ENCODE peak calls at places on chromosomes 11 and 22, in five cellular contexts. One of them, this sample, is unnamed.
A peak's percentile ranks its signal among the peaks of the same experiment; 100 is the strongest.

GRCh38 chr11:112785104-112785503 is 176.1 kb upstream of the NCAM1 start:
- DNase-seq in Calu3: peak; percentile 12
- DNase-seq in activated CD8-positive, alpha-beta memory T cell treated with anti-CD3 and anti-CD28 coated beads for 24 hours: peak; percentile 7
- DNase-seq in ascending aorta: no peak
- DNase-seq in right atrium auricular region: peak; percentile 76
- DNase-seq in this sample: peak; percentile 71

GRCh38 chr22:24181088-24181995 is at the start of gene SUSD2:
- DNase-seq in Calu3: peak; percentile 32
- DNase-seq in ascending aorta: no peak
- DNase-seq in activated CD8-positive, alpha-beta memory T cell treated with anti-CD3 and anti-CD28 coated beads for 24 hours: no peak
- DNase-seq in right atrium auricular region: no peak
- DNase-seq in this sample: no peak

GRCh38 chr11:103637250-103637649 is 399.2 kb upstream of the DDI1 start:
- DNase-seq in Calu3: no peak
- DNase-seq in ascending aorta: no peak
- DNase-seq in right atrium auricular region: no peak
- DNase-seq in activated CD8-positive, alpha-beta memory T cell treated with anti-CD3 and anti-CD28 coated beads for 24 hours: no peak
- DNase-seq in this sample: no peak

GRCh38 chr11:45145421-45146071 is 893 bp upstream of the PRDM11 start:
- DNase-seq in ascending aorta: no peak
- DNase-seq in Calu3: peak; percentile 15
- DNase-seq in activated CD8-positive, alpha-beta memory T cell treated with anti-CD3 and anti-CD28 coated beads for 24 hours: peak; percentile 60
- DNase-seq in right atrium auricular region: no peak
- DNase-seq in this sample: peak; percentile 78

GRCh38 chr11:46480166-46480726 is 88.7 kb upstream of the CHRM4 start:
- DNase-seq in right atrium auricular region: no peak
- DNase-seq in activated CD8-positive, alpha-beta memory T cell treated with anti-CD3 and anti-CD28 coated beads for 24 hours: no peak
- DNase-seq in Calu3: no peak
- DNase-seq in ascending aorta: no peak
- DNase-seq in this sample: no peak

GRCh38 chr11:121117753-121118152 is 16.7 kb downstream of the TECTA start:
- DNase-seq in right atrium auricular region: no peak
- DNase-seq in ascending aorta: no peak
- DNase-seq in Calu3: no peak
- DNase-seq in activated CD8-positive, alpha-beta memory T cell treated with anti-CD3 and anti-CD28 coated beads for 24 hours: no peak
- DNase-seq in this sample: no peak

GRCh38 chr11:94281321-94281720 is 23.1 kb upstream of the IZUMO1R start:
- DNase-seq in activated CD8-positive, alpha-beta memory T cell treated with anti-CD3 and anti-CD28 coated beads for 24 hours: no peak
- DNase-seq in right atrium auricular region: no peak
- DNase-seq in ascending aorta: no peak
- DNase-seq in Calu3: no peak
- DNase-seq in this sample: no peak

GRCh38 chr11:81470446-81470845 is 1263.2 kb downstream of the FAM181B start:
- DNase-seq in right atrium auricular region: no peak
- DNase-seq in ascending aorta: no peak
- DNase-seq in activated CD8-positive, alpha-beta memory T cell treated with anti-CD3 and anti-CD28 coated beads for 24 hours: no peak
- DNase-seq in Calu3: no peak
- DNase-seq in this sample: no peak

GRCh38 chr11:74318241-74318932 is 6.9 kb upstream of the P4HA3 start:
- DNase-seq in Calu3: no peak
- DNase-seq in right atrium auricular region: no peak
- DNase-seq in ascending aorta: no peak
- DNase-seq in activated CD8-positive, alpha-beta memory T cell treated with anti-CD3 and anti-CD28 coated beads for 24 hours: no peak
- DNase-seq in this sample: no peak

GRCh38 chr22:32904044-32904443 is 102.5 kb downstream of the TIMP3 start:
- DNase-seq in activated CD8-positive, alpha-beta memory T cell treated with anti-CD3 and anti-CD28 coated beads for 24 hours: no peak
- DNase-seq in Calu3: peak; percentile 43
- DNase-seq in right atrium auricular region: no peak
- DNase-seq in ascending aorta: no peak
- DNase-seq in this sample: no peak

GRCh38 chr11:118375980-118376379 is 16.6 kb downstream of the UBE4A start:
- DNase-seq in ascending aorta: no peak
- DNase-seq in activated CD8-positive, alpha-beta memory T cell treated with anti-CD3 and anti-CD28 coated beads for 24 hours: no peak
- DNase-seq in Calu3: no peak
- DNase-seq in right atrium auricular region: no peak
- DNase-seq in this sample: no peak

GRCh38 chr22:21599053-21599893 is 30.5 kb downstream of the YDJC start:
- DNase-seq in right atrium auricular region: no peak
- DNase-seq in Calu3: no peak
- DNase-seq in activated CD8-positive, alpha-beta memory T cell treated with anti-CD3 and anti-CD28 coated beads for 24 hours: no peak
- DNase-seq in ascending aorta: no peak
- DNase-seq in this sample: no peak

This sample was measured in coronary artery.